ENCODE peak calls at places on chromosomes 7 and 10, in seven cellular contexts. U, Y, P, O, G, I and F are unnamed samples.

GRCh38 chr7:64618785-64619456 is 47.0 kb upstream of the ZNF107 start:
- DNase-seq in I (peak), O (no peak), Y (no peak), U (no peak), P (no peak), G (no peak), F (peak)

GRCh38 chr7:30142710-30143109 is 7.9 kb downstream of the MTURN start:
- DNase-seq in U (peak), Y (no peak), I (no peak), G (no peak), P (peak), O (no peak), F (peak)

GRCh38 chr7:46444266-46444665 is 523.2 kb upstream of the IGFBP3 start:
- DNase-seq in U (no peak), I (no peak), O (no peak), P (no peak), Y (no peak), G (no peak), F (no peak)

GRCh38 chr10:79066460-79067240 is 2.1 kb upstream of the ZMIZ1 start:
- DNase-seq in P (no peak), G (peak), Y (no peak), I (peak), U (no peak), O (no peak), F (peak)

GRCh38 chr10:29881336-29881751 is 178.0 kb downstream of the JCAD start:
- DNase-seq in U (no peak), O (no peak), Y (no peak), I (no peak), P (no peak), G (peak), F (no peak)

GRCh38 chr10:101467286-101467770 is 113.4 kb downstream of the BTRC start:
- DNase-seq in U (no peak), O (no peak), P (peak), G (no peak), Y (peak), I (peak), F (peak)

GRCh38 chr7:115097175-115097671 is 175.3 kb downstream of the MDFIC start:
- DNase-seq in P (peak), O (no peak), U (no peak), I (no peak), G (no peak), Y (no peak), F (peak)

GRCh38 chr10:133162178-133162909 is 2.3 kb downstream of the KNDC1 start:
- DNase-seq in U (no peak), P (no peak), O (peak), G (no peak), I (no peak), Y (no peak), F (peak)

GRCh38 chr10:1404236-1404952 is 332.9 kb downstream of the ADARB2 start:
- DNase-seq in G (no peak), O (no peak), U (no peak), Y (no peak), I (no peak), P (no peak), F (no peak)